ENCODE peak calls at places on chromosomes 4 and X, in ten cellular contexts. J is stimulated activated CD8-positive, alpha-beta memory T cell treated with anti-CD3 and anti-CD28 coated beads, Interleukin-12 subunit alpha, Interleukin-12 subunit beta, amount 100 ng/mL, for 4 hours; I is stimulated activated naive B cell treated with anti-CD40 and anti-IgM and Interleukin-4, amounts not matched to agents 10 μg/mL and 1 μg/mL and 100 μg/mL, for 72 hours; F is RKO; Y is epithelial cell of esophagus; K is effector memory CD8-positive, alpha-beta T cell; C is Caki2; Q is GM23248; H is RWPE1; R is A549. P is an unnamed sample.
A peak's percentile ranks its signal among the peaks of the same experiment; 100 is the strongest.

GRCh38 chr4:4395849-4396627 is 9.1 kb downstream of the NSG1 start:
- DNase-seq in J (no peak), I (no peak), F (no peak), Y (no peak), K (no peak), C (no peak), Q (peak; percentile 48), H (no peak), R (no peak), P (no peak)

GRCh38 chrX:37926700-37927099 is 79.3 kb upstream of the DYNLT3 start:
- DNase-seq in J (no peak), I (no peak), F (peak; percentile 69), Y (peak; percentile 41), K (no peak), C (peak; percentile 15), Q (peak; percentile 55), H (peak; percentile 8), R (peak; percentile 25), P (no peak)

GRCh38 chr4:100935090-100935489 is 412.2 kb downstream of the PPP3CA start:
- DNase-seq in J (no peak), I (no peak), F (peak; percentile 38), Y (peak; percentile 48), K (peak; percentile 10), C (no peak), Q (peak; percentile 19), H (peak; percentile 20), R (peak; percentile 35), P (no peak)

GRCh38 chrX:46959985-46960700 is 47.9 kb downstream of the JADE3 start:
- DNase-seq in J (no peak), I (no peak), F (no peak), Y (no peak), K (no peak), C (no peak), Q (peak; percentile 3), H (no peak), R (no peak), P (no peak)

GRCh38 chrX:81259714-81260395 is 58.0 kb downstream of the SH3BGRL start:
- DNase-seq in J (no peak), I (no peak), F (no peak), Y (peak; percentile 42), K (no peak), C (no peak), Q (peak; percentile 61), H (peak; percentile 4), R (no peak), P (no peak)

GRCh38 chr4:122992111-122992510 is 69.7 kb upstream of the NUDT6 start:
- DNase-seq in J (no peak), I (no peak), F (peak; percentile 4), Y (peak; percentile 65), K (no peak), C (no peak), Q (peak; percentile 52), H (peak; percentile 20), R (no peak), P (no peak)

GRCh38 chr4:66893807-66894206 is 651.5 kb downstream of the CENPC start:
- DNase-seq in J (no peak), I (no peak), F (no peak), Y (no peak), K (no peak), C (no peak), Q (no peak), H (no peak), R (no peak), P (no peak)

GRCh38 chr4:115969756-115970155 is 856.3 kb upstream of the NDST4 start:
- DNase-seq in J (no peak), I (no peak), F (no peak), Y (peak; percentile 53), K (no peak), C (no peak), Q (no peak), H (no peak), R (peak; percentile 0), P (no peak)

GRCh38 chr4:10144971-10145370 is 28.4 kb upstream of the WDR1 start:
- DNase-seq in J (no peak), I (no peak), F (no peak), Y (peak; percentile 23), K (no peak), C (no peak), Q (no peak), H (no peak), R (no peak), P (no peak)

GRCh38 chrX:79288723-79289122 is 78.4 kb downstream of the ITM2A start:
- DNase-seq in J (no peak), I (no peak), F (no peak), Y (no peak), K (no peak), C (no peak), Q (no peak), H (no peak), R (no peak), P (no peak)

GRCh38 chr4:168541608-168541953 is 44.7 kb downstream of the PALLD start:
- DNase-seq in J (no peak), I (no peak), F (peak; percentile 45), Y (peak; percentile 74), K (no peak), C (peak; percentile 21), Q (peak; percentile 77), H (peak; percentile 48), R (peak; percentile 75), P (no peak)

GRCh38 chrX:112874614-112875013 is 34.0 kb upstream of the AMOT start:
- DNase-seq in J (no peak), I (no peak), F (no peak), Y (no peak), K (no peak), C (no peak), Q (no peak), H (no peak), R (no peak), P (no peak)

GRCh38 chrX:132482632-132483031 is 6.2 kb downstream of the MBNL3 start:
- DNase-seq in J (no peak), I (no peak), F (no peak), Y (no peak), K (no peak), C (no peak), Q (no peak), H (no peak), R (no peak), P (no peak)

GRCh38 chr4:26490111-26490979 is at the start of gene CCKAR:
- DNase-seq in J (no peak), I (no peak), F (no peak), Y (no peak), K (no peak), C (no peak), Q (no peak), H (no peak), R (no peak), P (no peak)

GRCh38 chrX:121831601-121832000 is 784.2 kb downstream of the GLUD2 start:
- DNase-seq in J (no peak), I (no peak), F (no peak), Y (peak; percentile 19), K (no peak), C (no peak), Q (peak; percentile 26), H (no peak), R (no peak), P (no peak)

GRCh38 chr4:100494166-100494565 is 23.7 kb downstream of the EMCN start:
- DNase-seq in J (no peak), I (no peak), F (no peak), Y (peak; percentile 9), K (no peak), C (no peak), Q (peak; percentile 62), H (no peak), R (no peak), P (no peak)

GRCh38 chrX:72107320-72107719 is 24.4 kb downstream of the RTL5 start:
- DNase-seq in J (no peak), I (no peak), F (peak; percentile 8), Y (peak; percentile 84), K (no peak), C (no peak), Q (peak; percentile 81), H (peak; percentile 41), R (peak; percentile 51), P (no peak)

GRCh38 chrX:129925305-129926092 is 19.5 kb downstream of the UTP14A start:
- DNase-seq in J (peak; percentile 26), I (peak; percentile 30), F (peak; percentile 76), Y (peak; percentile 72), K (peak; percentile 68), C (peak; percentile 70), Q (peak; percentile 76), H (no peak), R (peak; percentile 82), P (peak; percentile 42)

GRCh38 chrX:40651620-40652223 is 4.4 kb upstream of the CXorf38 start:
- DNase-seq in J (peak; percentile 38), I (peak; percentile 56), F (peak; percentile 76), Y (peak; percentile 60), K (peak; percentile 61), C (peak; percentile 34), Q (peak; percentile 60), H (peak; percentile 6), R (peak; percentile 69), P (peak; percentile 76)

GRCh38 chr4:80471701-80472100 is 136.2 kb downstream of the CFAP299 start:
- DNase-seq in J (no peak), I (no peak), F (no peak), Y (peak; percentile 51), K (no peak), C (peak; percentile 15), Q (peak; percentile 24), H (peak; percentile 29), R (no peak), P (no peak)

GRCh38 chr4:98599617-98600016 is 58.8 kb downstream of the TSPAN5 start:
- DNase-seq in J (no peak), I (no peak), F (no peak), Y (no peak), K (no peak), C (no peak), Q (no peak), H (no peak), R (no peak), P (no peak)

GRCh38 chrX:131763674-131764073 is 219.8 kb downstream of the OR13H1 start:
- DNase-seq in J (peak; percentile 49), I (peak; percentile 81), F (no peak), Y (no peak), K (no peak), C (no peak), Q (peak; percentile 11), H (no peak), R (peak; percentile 94), P (peak; percentile 61)

GRCh38 chrX:71533850-71534515 is 1.1 kb downstream of the OGT start:
- DNase-seq in J (peak; percentile 27), I (peak; percentile 32), F (peak; percentile 52), Y (peak; percentile 36), K (peak; percentile 50), C (peak; percentile 32), Q (peak; percentile 59), H (no peak), R (peak; percentile 69), P (peak; percentile 31)

GRCh38 chr4:91448668-91449330 is 855.0 kb upstream of the GRID2 start:
- DNase-seq in J (no peak), I (no peak), F (peak; percentile 82), Y (peak; percentile 95), K (no peak), C (peak; percentile 69), Q (peak; percentile 4), H (peak; percentile 25), R (no peak), P (no peak)

GRCh38 chrX:19127649-19128168 is 5.4 kb upstream of the ADGRG2 start:
- DNase-seq in J (no peak), I (no peak), F (no peak), Y (peak; percentile 48), K (no peak), C (peak; percentile 73), Q (no peak), H (no peak), R (peak; percentile 49), P (no peak)

GRCh38 chr4:55032179-55032578 is 93.2 kb downstream of the KDR start:
- DNase-seq in J (no peak), I (no peak), F (no peak), Y (no peak), K (no peak), C (no peak), Q (no peak), H (no peak), R (no peak), P (no peak)

GRCh38 chrX:21946925-21947641 is 6.6 kb downstream of the SMS start:
- DNase-seq in J (no peak), I (no peak), F (peak; percentile 17), Y (peak; percentile 69), K (no peak), C (no peak), Q (peak; percentile 77), H (peak; percentile 26), R (no peak), P (no peak)

GRCh38 chr4:10677796-10678497 is 6.6 kb downstream of the CLNK start:
- DNase-seq in J (no peak), I (no peak), F (no peak), Y (no peak), K (no peak), C (no peak), Q (no peak), H (no peak), R (no peak), P (no peak)